ENCODE peak calls at places on chromosome 21, in four cellular contexts. T is GM06990, S is body of pancreas, D is brain microvascular endothelial cell. C is an unnamed sample.

GRCh38 chr21:35059742-35060141 is 10.6 kb upstream of the RUNX1 start:
- DNase-seq in D (no peak), T (no peak), S (no peak), C (no peak)

GRCh38 chr21:28856588-28857250 is 136.0 kb downstream of the LTN1 start:
- DNase-seq in T (no peak), S (no peak), D (no peak), C (no peak)

GRCh38 chr21:16517380-16517779 is 787.6 kb downstream of the USP25 start:
- DNase-seq in T (no peak), D (no peak), S (no peak), C (no peak)

GRCh38 chr21:37412603-37413360 is 46.2 kb downstream of the DYRK1A start:
- DNase-seq in S (no peak), D (no peak), T (no peak), C (no peak)

GRCh38 chr21:17454315-17455027 is 58.4 kb upstream of the CXADR start:
- DNase-seq in T (peak; percentile 64), D (peak; percentile 90), S (peak; percentile 74), C (peak; percentile 55)

GRCh38 chr21:26118928-26119540 is 51.5 kb downstream of the APP start:
- DNase-seq in T (no peak), S (no peak), D (no peak), C (no peak)

GRCh38 chr21:32101206-32101763 is 177.6 kb downstream of the MIS18A start:
- DNase-seq in D (no peak), T (no peak), S (no peak), C (no peak)

GRCh38 chr21:27480841-27481261 is 514.0 kb upstream of the ADAMTS5 start:
- DNase-seq in D (peak; percentile 28), T (no peak), S (no peak), C (peak; percentile 83)

GRCh38 chr21:36783612-36784383 is 84.9 kb downstream of the SIM2 start:
- DNase-seq in S (no peak), T (no peak), D (peak; percentile 68), C (no peak)

GRCh38 chr21:33396436-33396835 is 6.8 kb upstream of the IFNGR2 start:
- DNase-seq in S (no peak), T (no peak), D (no peak), C (no peak)

GRCh38 chr21:25396135-25396711 is 211.1 kb downstream of the MRPL39 start:
- DNase-seq in S (no peak), D (no peak), T (peak; percentile 79), C (no peak)

GRCh38 chr21:35587841-35588390 is 472.4 kb downstream of the SETD4 start:
- DNase-seq in S (no peak), T (no peak), D (no peak), C (no peak)

DNA sequence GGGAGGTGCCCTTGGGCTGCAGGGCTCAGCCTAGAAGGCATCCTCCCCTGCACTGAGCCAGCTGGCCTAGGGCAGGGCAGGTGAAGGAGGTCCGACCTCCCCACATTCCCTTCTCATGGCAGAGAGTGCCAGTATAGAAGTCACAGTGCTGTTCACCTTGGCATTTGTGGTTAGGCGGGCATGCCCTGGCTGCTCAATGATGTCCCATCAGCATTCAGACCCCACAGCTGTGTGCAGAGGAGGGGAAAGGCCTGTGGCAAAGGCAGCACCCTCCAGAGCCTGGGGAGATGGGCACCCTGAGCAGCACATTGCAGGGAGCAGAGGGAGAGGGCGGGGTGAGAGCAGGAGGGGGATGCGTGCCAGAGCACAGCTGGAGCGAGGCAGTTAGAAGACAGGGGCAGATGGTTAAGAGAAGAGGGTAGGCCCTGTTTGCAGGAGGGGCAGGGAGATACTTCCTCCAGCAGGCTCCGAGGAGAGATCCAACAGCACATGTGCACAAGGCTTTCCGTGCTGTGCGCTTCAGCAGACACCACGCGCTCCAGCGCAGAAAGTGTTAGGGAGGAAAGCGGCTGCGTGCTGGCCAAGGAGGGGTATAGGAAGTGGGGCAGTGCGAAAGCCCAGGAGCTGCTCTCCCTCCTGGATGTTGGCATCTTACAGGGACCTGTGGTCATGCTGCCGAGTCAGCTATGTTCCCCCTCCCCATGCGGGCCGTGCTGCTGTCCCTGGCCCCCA is 43.7 kb upstream of the COL6A1 start:
- DNase-seq in D (no peak), S (no peak), T (no peak), C (no peak)
- H3K4me3 ChIP-seq in D (no peak overlapping the region), S (no peak overlapping the region), T (no peak overlapping the region), C (no peak overlapping the region)

DNA sequence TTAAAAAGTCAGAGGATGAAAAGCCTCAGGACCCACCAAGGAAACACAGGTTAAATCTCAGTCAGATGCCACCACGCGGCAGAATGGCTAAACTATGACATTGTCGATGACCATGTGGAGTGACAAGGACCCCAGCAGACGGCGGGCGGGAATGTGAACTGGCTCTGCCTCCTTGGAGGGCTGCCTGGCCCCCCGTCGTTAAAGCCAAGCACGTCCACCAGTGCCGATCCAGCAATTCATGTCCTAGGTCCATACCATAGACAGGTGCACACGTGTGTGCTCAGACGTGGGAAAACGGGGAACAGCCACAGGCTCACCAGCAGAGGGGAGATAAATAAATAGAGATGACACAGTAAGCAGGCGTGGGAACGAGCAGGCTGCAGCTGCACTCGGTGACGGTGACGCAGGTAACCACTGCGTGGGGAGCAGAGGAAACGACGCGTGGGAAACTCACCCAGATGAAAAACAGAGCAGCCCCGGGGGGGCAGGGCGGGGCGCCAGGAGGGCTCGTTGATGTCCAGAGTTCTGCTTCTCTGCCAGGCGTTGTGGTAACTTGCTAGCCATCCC is 28.3 kb upstream of the PCBP3 start:
- DNase-seq in S (peak; percentile 31), T (peak; percentile 71), D (peak; percentile 63), C (no peak)
- H3K4me3 ChIP-seq in S (no peak overlapping the region), T (no peak overlapping the region), D (no peak overlapping the region), C (no peak overlapping the region)

DNA sequence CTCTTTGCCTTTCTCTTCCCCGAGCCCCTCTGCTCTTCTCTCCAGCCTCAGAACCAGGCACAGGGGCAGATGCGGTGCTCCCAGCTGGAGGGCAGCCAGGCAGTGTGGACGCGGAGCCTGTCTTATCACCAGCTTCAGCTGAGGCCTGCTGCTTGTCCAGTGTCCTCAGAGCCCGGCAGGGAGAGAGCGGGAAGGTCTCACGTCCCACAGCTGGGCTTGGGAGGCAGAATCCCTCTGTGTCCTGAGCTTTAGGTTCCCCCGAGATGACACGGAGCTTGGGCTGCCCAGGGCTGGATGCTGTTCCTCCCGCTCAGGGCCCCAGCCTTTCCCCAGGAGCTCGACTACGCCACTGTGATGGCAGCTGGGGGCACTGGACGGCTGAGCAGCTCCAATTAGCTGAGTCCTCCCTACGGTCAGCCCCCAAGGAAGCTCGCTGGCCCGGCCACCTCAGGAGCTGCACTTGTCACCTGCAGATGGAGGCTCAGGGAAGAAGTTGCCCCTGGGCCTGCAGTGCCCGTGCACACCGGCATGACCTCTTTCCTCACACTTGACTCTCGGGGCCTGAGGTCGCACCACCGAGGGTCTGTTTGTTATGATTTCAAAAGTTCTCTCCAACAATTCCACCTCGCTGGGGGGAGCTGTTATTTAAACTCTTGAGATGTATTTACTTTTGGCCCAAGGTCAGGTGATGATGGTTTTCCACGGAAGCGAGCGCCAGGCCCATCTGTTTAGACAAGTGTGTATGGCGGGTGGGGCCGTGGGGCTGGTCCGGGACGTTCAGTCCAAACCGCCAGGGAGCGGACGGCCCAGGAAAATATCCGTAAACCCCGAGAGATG is 127.3 kb downstream of the SIK1 start:
- DNase-seq in S (peak; percentile 19), T (no peak), D (no peak), C (no peak)
- H3K4me3 ChIP-seq in S (no peak overlapping the region), T (no peak overlapping the region), D (no peak overlapping the region), C (no peak overlapping the region)

GRCh38 chr21:38930065-38930464 is 124.3 kb downstream of the ETS2 start:
- DNase-seq in T (no peak), S (no peak), D (no peak), C (no peak)

GRCh38 chr21:38927776-38928175 is 122.0 kb downstream of the ETS2 start:
- DNase-seq in D (no peak), T (no peak), S (no peak), C (no peak)

GRCh38 chr21:38930838-38931237 is 125.1 kb downstream of the ETS2 start:
- DNase-seq in T (no peak), D (no peak), S (peak; percentile 58), C (no peak)

GRCh38 chr21:38929652-38930051 is 123.9 kb downstream of the ETS2 start:
- DNase-seq in S (no peak), D (no peak), T (no peak), C (no peak)

DNA sequence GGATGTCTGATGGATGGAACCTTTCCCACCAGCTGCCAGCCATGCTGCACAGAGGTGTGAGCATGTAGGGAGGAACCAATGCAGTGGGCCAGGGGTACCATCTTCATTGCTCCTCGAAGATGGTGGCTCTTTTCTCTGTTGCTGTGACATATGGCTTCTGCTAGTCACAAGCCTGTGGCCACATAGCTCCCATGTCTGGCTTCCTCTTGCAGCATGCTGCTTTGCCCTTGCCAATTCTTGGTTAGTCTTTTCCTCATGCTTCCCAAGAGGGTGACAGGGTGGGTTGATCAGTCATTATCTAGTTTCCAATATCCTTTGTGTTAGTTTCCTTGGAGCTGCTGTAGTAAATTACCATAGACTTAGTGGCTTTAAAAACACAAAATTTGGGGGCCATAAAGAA is 123.4 kb downstream of the ETS2 start:
- DNase-seq in D (no peak), T (no peak), S (no peak), C (no peak)
- H3K4me3 ChIP-seq in D (no peak overlapping the region), T (no peak overlapping the region), S (no peak overlapping the region), C (no peak overlapping the region)

GRCh38 chr21:42653492-42654061 is at the start of gene PDE9A:
- DNase-seq in T (no peak), S (peak; percentile 52), D (no peak), C (no peak)

GRCh38 chr21:42654179-42654912 is 925 bp downstream of the PDE9A start:
- DNase-seq in T (no peak), D (no peak), S (no peak), C (no peak)

GRCh38 chr21:42655797-42656770 is 2.7 kb downstream of the PDE9A start:
- DNase-seq in T (no peak), S (no peak), D (no peak), C (no peak)

GRCh38 chr21:42656872-42657271 is 3.5 kb downstream of the PDE9A start:
- DNase-seq in T (no peak), S (no peak), D (no peak), C (no peak)

DNA sequence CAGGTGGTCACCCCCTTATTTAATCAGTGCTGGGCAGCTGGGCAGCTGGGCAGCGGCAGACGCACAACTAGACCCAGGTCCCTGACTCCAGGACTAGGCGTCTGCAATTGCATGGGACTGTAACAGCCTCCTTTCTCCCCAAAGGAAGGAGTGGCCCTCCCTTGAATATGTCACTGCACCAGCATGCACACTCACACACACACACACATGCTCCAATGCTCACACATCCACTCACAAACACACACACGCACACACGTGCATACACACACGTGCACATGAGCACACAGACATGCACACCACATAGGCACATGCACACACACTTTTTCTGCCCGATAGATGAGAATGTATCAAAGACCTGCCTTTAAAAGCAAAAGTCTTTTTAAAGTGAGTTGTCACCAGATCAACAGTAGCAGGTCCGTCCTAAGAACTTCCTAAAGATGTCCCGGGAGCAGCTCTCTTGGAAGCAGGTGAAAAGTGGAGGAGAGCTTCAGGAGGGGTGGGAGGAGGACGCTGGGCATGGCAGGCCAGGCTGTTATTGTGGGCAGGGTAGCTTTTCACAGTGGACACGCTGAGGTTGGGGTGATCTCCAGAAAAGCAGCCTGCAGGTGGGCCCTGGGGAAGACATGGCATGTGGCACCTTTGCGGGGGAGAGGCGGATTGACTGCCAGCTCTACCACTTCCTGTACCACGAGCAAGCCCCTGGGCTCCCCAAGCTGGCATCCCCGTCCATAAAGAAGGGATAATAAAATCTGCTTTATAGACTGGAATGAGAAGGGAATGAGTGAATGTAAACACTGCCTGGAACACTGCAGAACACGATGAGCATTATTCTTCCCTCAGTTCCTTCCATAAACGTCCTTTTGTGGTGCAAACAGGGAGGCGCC is 1.7 kb downstream of the PDE9A start:
- DNase-seq in S (no peak), T (no peak), D (no peak), C (no peak)
- H3K4me3 ChIP-seq in S (no peak overlapping the region), T (peak overlapping the region; percentile 45), D (no peak overlapping the region), C (no peak overlapping the region)

C was measured in MM.1S.